ENCODE peak calls at places on chromosomes 4 and X, in four cellular contexts. M, W, U and J are unnamed samples.

GRCh38 chr4:153522800-153523089 is 56.6 kb downstream of the TMEM131L start:
- DNase-seq in W (no peak), M (no peak), U (no peak), J (no peak)

GRCh38 chr4:46933686-46934085 is 24.6 kb upstream of the COX7B2 start:
- DNase-seq in U (no peak), W (peak; percentile 0), M (no peak), J (no peak)

GRCh38 chr4:81352476-81352875 is 119.2 kb downstream of the RASGEF1B start:
- DNase-seq in M (no peak), U (no peak), W (no peak), J (no peak)

GRCh38 chr4:73308286-73308685 is 49.7 kb upstream of the ANKRD17 start:
- DNase-seq in W (peak; percentile 7), U (peak; percentile 57), M (peak; percentile 49), J (peak; percentile 4)

GRCh38 chr4:123325241-123325681 is 71.3 kb upstream of the SPRY1 start:
- DNase-seq in W (no peak), M (no peak), U (no peak), J (no peak)

GRCh38 chrX:70664726-70665125 is 220.1 kb downstream of the DLG3 start:
- DNase-seq in U (peak; percentile 17), M (peak; percentile 63), W (peak; percentile 17), J (peak; percentile 27)

GRCh38 chr4:153345011-153345981 is 808 bp downstream of the MND1 start:
- DNase-seq in W (peak; percentile 59), U (peak; percentile 54), M (peak; percentile 77), J (peak; percentile 53)

GRCh38 chr4:188619456-188620149 is 480.4 kb downstream of the TRIML1 start:
- DNase-seq in M (no peak), U (no peak), W (no peak), J (no peak)

GRCh38 chrX:129980540-129981206 is 1.8 kb upstream of the BCORL1 start:
- DNase-seq in U (no peak), W (no peak), M (peak; percentile 44), J (no peak)

GRCh38 chr4:34371676-34372075 is 1872.6 kb downstream of the ARAP2 start:
- DNase-seq in W (no peak), M (no peak), U (no peak), J (no peak)

GRCh38 chr4:70505152-70505748 is 13.1 kb upstream of the AMTN start:
- DNase-seq in M (peak; percentile 62), W (peak; percentile 1), U (peak; percentile 15), J (peak; percentile 19)

GRCh38 chr4:57119054-57119651 is 9.0 kb upstream of the IGFBP7 start:
- DNase-seq in U (no peak), W (peak; percentile 66), M (no peak), J (no peak)

GRCh38 chrX:55196688-55197087 is 23.5 kb upstream of the PAGE5 start:
- DNase-seq in U (no peak), W (no peak), M (no peak), J (no peak)

GRCh38 chr4:25861422-25861926 is 1.3 kb downstream of the SEL1L3 start:
- DNase-seq in W (no peak), M (peak; percentile 57), U (no peak), J (peak; percentile 53)